ENCODE peak calls at places on chromosome 14, in four cellular contexts. One of them, this sample, is unnamed. For H3K4me1, the result is how much of the 10 kb centered on the place peaks cover.

GRCh38 chr14:74886001-74886400 is 4.3 kb downstream of the DLST start:
- DNase-seq in NT2/D1: peak
- DNase-seq in CD8-positive, alpha-beta memory T cell: no peak
- DNase-seq in aorta: no peak
- DNase-seq in this sample: no peak

GRCh38 chr14:87067597-87067996 is 925.4 kb downstream of the GALC start:
- DNase-seq in NT2/D1: no peak
- DNase-seq in aorta: no peak
- DNase-seq in CD8-positive, alpha-beta memory T cell: no peak
- DNase-seq in this sample: no peak

GRCh38 chr14:78581222-78581621 is 411.0 kb downstream of the NRXN3 start:
- DNase-seq in NT2/D1: no peak
- DNase-seq in aorta: no peak
- DNase-seq in CD8-positive, alpha-beta memory T cell: no peak
- DNase-seq in this sample: no peak

GRCh38 chr14:50846171-50846880 is 15.4 kb upstream of the NIN start:
- DNase-seq in aorta: no peak
- DNase-seq in NT2/D1: no peak
- DNase-seq in CD8-positive, alpha-beta memory T cell: no peak
- DNase-seq in this sample: no peak

GRCh38 chr14:87995500-87996275 is 2.7 kb upstream of the GALC start:
- DNase-seq in NT2/D1: no peak
- DNase-seq in aorta: no peak
- DNase-seq in CD8-positive, alpha-beta memory T cell: no peak
- DNase-seq in this sample: no peak

GRCh38 chr14:101176535-101177205 is 273.1 kb upstream of the RTL1 start:
- DNase-seq in NT2/D1: no peak
- DNase-seq in aorta: no peak
- DNase-seq in CD8-positive, alpha-beta memory T cell: no peak
- DNase-seq in this sample: no peak

GRCh38 chr14:101953151-101953550 is 11.2 kb upstream of the DYNC1H1 start:
- DNase-seq in CD8-positive, alpha-beta memory T cell: no peak
- DNase-seq in NT2/D1: no peak
- DNase-seq in aorta: peak
- DNase-seq in this sample: no peak

GRCh38 chr14:70809238-70810214 is at the start of gene MAP3K9:
- DNase-seq in aorta: peak
- DNase-seq in NT2/D1: peak
- DNase-seq in CD8-positive, alpha-beta memory T cell: peak
- DNase-seq in this sample: peak

GRCh38 chr14:98984027-98984718 is 287.8 kb downstream of the BCL11B start:
- DNase-seq in aorta: no peak
- DNase-seq in NT2/D1: no peak
- DNase-seq in CD8-positive, alpha-beta memory T cell: no peak
- DNase-seq in this sample: no peak
- H3K4me1 ChIP-seq in aorta: under half
- H3K4me1 ChIP-seq in NT2/D1: under half
- H3K4me1 ChIP-seq in CD8-positive, alpha-beta memory T cell: under half
- H3K4me1 ChIP-seq in this sample: under half

DNA sequence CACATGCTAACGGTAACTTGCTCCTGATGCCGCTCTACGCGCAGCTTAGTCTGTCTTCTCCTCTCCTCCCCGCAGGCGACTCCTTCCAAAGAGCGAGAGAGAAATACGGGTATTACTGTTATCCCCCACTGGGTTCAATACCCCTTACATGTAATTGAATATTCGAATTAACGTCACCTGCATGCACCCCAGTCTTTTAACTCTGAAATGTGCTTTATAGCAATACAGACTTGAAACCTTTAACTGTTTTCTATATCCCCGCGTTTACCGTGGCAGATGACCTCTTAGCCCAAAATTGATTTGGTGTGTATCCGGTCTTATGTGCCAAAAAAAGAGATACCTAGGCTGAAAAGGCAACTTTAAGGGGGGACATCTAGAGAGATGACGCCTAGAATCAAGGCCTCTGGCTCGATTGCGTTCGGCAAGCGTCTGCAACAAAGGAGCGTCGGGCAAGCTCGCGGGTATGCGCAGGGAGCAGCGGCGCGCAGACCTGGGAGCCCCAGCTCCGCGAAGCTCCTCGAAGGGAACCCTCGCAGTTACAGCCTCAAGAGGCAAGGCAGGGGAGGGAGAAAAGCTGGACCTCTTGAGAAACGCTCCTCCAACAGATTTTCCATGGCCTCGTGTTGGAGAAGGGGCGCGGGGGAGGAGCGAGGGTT is 6.8 kb upstream of the FOXG1 start:
- DNase-seq in aorta: no peak
- DNase-seq in NT2/D1: no peak
- DNase-seq in CD8-positive, alpha-beta memory T cell: no peak
- DNase-seq in this sample: no peak
- H3K4me3 ChIP-seq in aorta: peak
- H3K4me3 ChIP-seq in NT2/D1: peak
- H3K4me3 ChIP-seq in CD8-positive, alpha-beta memory T cell: no peak
- H3K4me3 ChIP-seq in this sample: no peak

GRCh38 chr14:105020815-105021655 is at the start of gene CDCA4:
- DNase-seq in NT2/D1: peak
- DNase-seq in aorta: peak
- DNase-seq in CD8-positive, alpha-beta memory T cell: peak
- DNase-seq in this sample: peak

GRCh38 chr14:105022276-105022670 is 1.4 kb upstream of the CDCA4 start:
- DNase-seq in NT2/D1: no peak
- DNase-seq in aorta: no peak
- DNase-seq in CD8-positive, alpha-beta memory T cell: no peak
- DNase-seq in this sample: no peak

GRCh38 chr14:105023791-105024480 is 3.1 kb upstream of the CDCA4 start:
- DNase-seq in NT2/D1: no peak
- DNase-seq in CD8-positive, alpha-beta memory T cell: no peak
- DNase-seq in aorta: no peak
- DNase-seq in this sample: no peak

GRCh38 chr14:105021656-105022275 is 883 bp upstream of the CDCA4 start:
- DNase-seq in aorta: no peak
- DNase-seq in NT2/D1: peak
- DNase-seq in CD8-positive, alpha-beta memory T cell: no peak
- DNase-seq in this sample: no peak

DNA sequence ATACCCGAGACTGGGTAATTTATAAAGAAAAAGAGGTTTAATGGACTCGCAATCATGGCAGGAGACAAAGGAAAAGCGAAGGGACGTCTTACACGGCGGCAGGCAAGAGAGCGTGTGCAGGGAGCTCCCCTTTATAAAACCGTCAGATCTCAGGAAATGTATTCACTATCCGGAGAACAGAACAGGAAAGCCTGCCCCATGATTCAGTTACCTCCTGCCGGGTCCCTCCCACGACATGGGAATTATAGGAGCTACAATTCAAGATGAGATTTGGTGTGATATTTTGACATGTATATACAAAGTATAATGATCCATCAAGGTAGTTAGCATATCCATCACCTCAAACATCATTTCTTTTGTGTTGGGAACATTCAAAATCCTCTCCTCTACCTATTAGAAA is 2.3 kb upstream of the CDCA4 start:
- DNase-seq in NT2/D1: no peak
- DNase-seq in CD8-positive, alpha-beta memory T cell: no peak
- DNase-seq in aorta: no peak
- DNase-seq in this sample: no peak
- H3K4me1 ChIP-seq in NT2/D1: under half
- H3K4me1 ChIP-seq in CD8-positive, alpha-beta memory T cell: under half
- H3K4me1 ChIP-seq in aorta: under half
- H3K4me1 ChIP-seq in this sample: under half

DNA sequence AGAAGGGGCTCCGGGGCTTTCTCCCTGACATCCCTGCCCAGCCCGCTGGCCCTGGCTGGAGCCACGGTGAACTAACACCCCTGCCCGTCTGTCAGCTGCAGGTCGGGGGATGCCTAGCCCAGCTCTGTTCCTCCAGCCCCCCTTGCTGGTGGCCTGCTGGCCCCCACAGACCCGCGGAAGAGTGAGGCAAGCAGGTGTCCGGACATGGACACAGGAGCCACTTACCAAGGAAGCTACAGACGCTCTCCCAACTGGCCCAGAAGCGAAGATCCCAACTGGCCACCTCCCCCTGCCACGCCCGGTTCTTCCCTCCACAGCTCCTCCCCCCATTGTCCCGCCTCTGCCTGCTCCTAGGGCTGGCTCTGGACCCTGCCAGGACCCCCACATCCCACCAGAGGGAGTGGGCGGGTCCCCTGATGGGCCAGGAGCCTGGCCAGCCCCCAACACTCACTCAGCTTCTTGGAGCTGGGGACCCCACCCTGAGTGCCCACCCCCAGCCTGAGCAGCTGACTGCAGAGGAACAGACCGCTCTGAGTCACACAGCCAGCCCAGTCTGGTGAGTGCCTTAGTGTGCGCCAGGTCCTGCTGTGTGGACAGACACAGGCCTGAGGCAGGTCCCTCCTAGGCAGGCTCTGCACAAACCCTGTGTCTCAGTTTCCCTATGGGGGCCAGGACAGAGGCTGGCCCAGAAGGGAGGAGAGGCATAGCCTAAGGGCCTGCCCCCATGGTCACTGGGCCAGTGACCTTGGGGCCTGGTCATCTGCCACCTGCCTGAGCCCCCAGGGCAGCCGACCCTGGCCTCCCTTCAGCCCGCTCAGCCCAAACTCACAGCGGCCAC is 7.7 kb downstream of the AHNAK2 start:
- DNase-seq in aorta: peak
- DNase-seq in NT2/D1: no peak
- DNase-seq in CD8-positive, alpha-beta memory T cell: no peak
- DNase-seq in this sample: no peak
- H3K4me3 ChIP-seq in aorta: no peak
- H3K4me3 ChIP-seq in NT2/D1: no peak
- H3K4me3 ChIP-seq in CD8-positive, alpha-beta memory T cell: no peak
- H3K4me3 ChIP-seq in this sample: no peak

GRCh38 chr14:45373877-45374276 is 120.9 kb upstream of the MIS18BP1 start:
- DNase-seq in CD8-positive, alpha-beta memory T cell: no peak
- DNase-seq in NT2/D1: no peak
- DNase-seq in aorta: no peak
- DNase-seq in this sample: no peak
- H3K4me1 ChIP-seq in CD8-positive, alpha-beta memory T cell: under half
- H3K4me1 ChIP-seq in NT2/D1: under half
- H3K4me1 ChIP-seq in aorta: under half
- H3K4me1 ChIP-seq in this sample: under half

GRCh38 chr14:73465833-73466532 is 7.6 kb upstream of the NUMB start:
- DNase-seq in CD8-positive, alpha-beta memory T cell: no peak
- DNase-seq in NT2/D1: no peak
- DNase-seq in aorta: no peak
- DNase-seq in this sample: no peak
- H3K4me3 ChIP-seq in CD8-positive, alpha-beta memory T cell: no peak
- H3K4me3 ChIP-seq in NT2/D1: no peak
- H3K4me3 ChIP-seq in aorta: no peak
- H3K4me3 ChIP-seq in this sample: no peak

GRCh38 chr14:21518725-21519124 is 7.4 kb downstream of the SALL2 start:
- DNase-seq in aorta: no peak
- DNase-seq in CD8-positive, alpha-beta memory T cell: no peak
- DNase-seq in NT2/D1: no peak
- DNase-seq in this sample: no peak

GRCh38 chr14:21523203-21523602 is 2.9 kb downstream of the SALL2 start:
- DNase-seq in aorta: no peak
- DNase-seq in CD8-positive, alpha-beta memory T cell: no peak
- DNase-seq in NT2/D1: no peak
- DNase-seq in this sample: no peak

GRCh38 chr14:21524575-21525518 is 1.3 kb downstream of the SALL2 start:
- DNase-seq in aorta: peak
- DNase-seq in CD8-positive, alpha-beta memory T cell: no peak
- DNase-seq in NT2/D1: no peak
- DNase-seq in this sample: no peak

GRCh38 chr14:21521526-21521925 is 4.6 kb downstream of the SALL2 start:
- DNase-seq in aorta: no peak
- DNase-seq in CD8-positive, alpha-beta memory T cell: no peak
- DNase-seq in NT2/D1: no peak
- DNase-seq in this sample: no peak

DNA sequence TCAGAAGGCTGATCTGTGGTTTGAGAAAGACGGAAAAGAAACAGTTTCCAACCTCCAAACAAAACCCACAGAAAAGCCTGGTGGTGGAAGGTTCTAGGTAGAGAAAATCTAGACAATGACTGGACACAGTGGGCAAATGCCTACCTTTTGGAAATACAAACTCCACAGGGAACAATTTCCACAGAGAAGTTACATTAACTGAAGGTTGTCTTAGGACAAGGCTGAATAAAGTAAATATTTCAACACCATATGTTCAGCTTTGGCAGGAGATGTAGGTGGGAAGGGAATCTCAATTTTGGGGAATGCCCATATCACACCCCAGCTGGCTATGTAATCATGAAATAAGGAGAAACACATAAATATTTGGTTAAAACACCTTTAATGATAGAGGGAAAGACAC is 5.4 kb downstream of the SALL2 start:
- DNase-seq in aorta: no peak
- DNase-seq in CD8-positive, alpha-beta memory T cell: no peak
- DNase-seq in NT2/D1: no peak
- DNase-seq in this sample: no peak
- H3K4me1 ChIP-seq in aorta: under half
- H3K4me1 ChIP-seq in CD8-positive, alpha-beta memory T cell: under half
- H3K4me1 ChIP-seq in NT2/D1: under half
- H3K4me1 ChIP-seq in this sample: under half